ENCODE peak calls at places on chromosomes 2 and 18, in five cellular contexts. One of them, this sample, is unnamed.

GRCh38 chr18:62105373-62105772 is 81.5 kb downstream of the PIGN start:
- DNase-seq in left cardiac atrium: no peak
- DNase-seq in SW480: no peak
- DNase-seq in CD8-positive, alpha-beta T cell: no peak
- DNase-seq in AG09309: no peak
- DNase-seq in this sample: no peak

GRCh38 chr2:137228566-137228965 is 463.2 kb downstream of the THSD7B start:
- DNase-seq in left cardiac atrium: no peak
- DNase-seq in SW480: no peak
- DNase-seq in CD8-positive, alpha-beta T cell: no peak
- DNase-seq in AG09309: no peak
- DNase-seq in this sample: no peak

GRCh38 chr2:6683481-6683880 is 182.2 kb downstream of the CMPK2 start:
- DNase-seq in left cardiac atrium: no peak
- DNase-seq in SW480: no peak
- DNase-seq in CD8-positive, alpha-beta T cell: no peak
- DNase-seq in AG09309: no peak
- DNase-seq in this sample: no peak

GRCh38 chr18:78542204-78542603 is 437.4 kb upstream of the SALL3 start:
- DNase-seq in left cardiac atrium: peak; percentile 82
- DNase-seq in SW480: peak; percentile 18
- DNase-seq in CD8-positive, alpha-beta T cell: no peak
- DNase-seq in AG09309: no peak
- DNase-seq in this sample: peak; percentile 49

GRCh38 chr2:70570041-70570661 is 16.5 kb upstream of the TGFA start:
- DNase-seq in left cardiac atrium: no peak
- DNase-seq in SW480: peak; percentile 93
- DNase-seq in CD8-positive, alpha-beta T cell: no peak
- DNase-seq in AG09309: no peak
- DNase-seq in this sample: no peak

GRCh38 chr2:158011055-158011771 is 90.5 kb upstream of the UPP2 start:
- DNase-seq in left cardiac atrium: no peak
- DNase-seq in SW480: peak; percentile 63
- DNase-seq in CD8-positive, alpha-beta T cell: no peak
- DNase-seq in AG09309: no peak
- DNase-seq in this sample: no peak

GRCh38 chr2:179596018-179596417 is 265.4 kb downstream of the ZNF385B start:
- DNase-seq in left cardiac atrium: no peak
- DNase-seq in SW480: peak; percentile 8
- DNase-seq in CD8-positive, alpha-beta T cell: no peak
- DNase-seq in AG09309: peak; percentile 63
- DNase-seq in this sample: no peak

GRCh38 chr2:42359304-42359749 is 1.7 kb downstream of the COX7A2L start:
- DNase-seq in left cardiac atrium: no peak
- DNase-seq in SW480: peak; percentile 36
- DNase-seq in CD8-positive, alpha-beta T cell: no peak
- DNase-seq in AG09309: no peak
- DNase-seq in this sample: no peak

GRCh38 chr2:44793322-44793870 is 148.1 kb upstream of the SIX3 start:
- DNase-seq in left cardiac atrium: no peak
- DNase-seq in SW480: peak; percentile 21
- DNase-seq in CD8-positive, alpha-beta T cell: no peak
- DNase-seq in AG09309: no peak
- DNase-seq in this sample: no peak